ENCODE peak calls at places on chromosomes 7 and 10, in four cellular contexts. One of them, this sample, is unnamed.

GRCh38 chr7:31125171-31125570 is 73.1 kb downstream of the ADCYAP1R1 start:
- DNase-seq in GM12865: no peak
- DNase-seq in NCI-H1436: no peak
- DNase-seq in BJ: no peak
- DNase-seq in this sample: no peak

GRCh38 chr7:128880791-128881457 is 18.3 kb downstream of the ATP6V1F start:
- DNase-seq in GM12865: no peak
- DNase-seq in NCI-H1436: no peak
- DNase-seq in BJ: no peak
- DNase-seq in this sample: no peak

GRCh38 chr7:521221-522070 is 1.8 kb upstream of the PDGFA start:
- DNase-seq in GM12865: peak
- DNase-seq in NCI-H1436: no peak
- DNase-seq in BJ: no peak
- DNase-seq in this sample: no peak

GRCh38 chr7:99201027-99201426 is 6.9 kb downstream of the KPNA7 start:
- DNase-seq in GM12865: no peak
- DNase-seq in NCI-H1436: no peak
- DNase-seq in BJ: peak
- DNase-seq in this sample: no peak

GRCh38 chr10:18104223-18104872 is 35.9 kb upstream of the CACNB2 start:
- DNase-seq in GM12865: peak
- DNase-seq in NCI-H1436: no peak
- DNase-seq in BJ: no peak
- DNase-seq in this sample: no peak

GRCh38 chr10:13347235-13348156 is 597 bp downstream of the SEPHS1 start:
- DNase-seq in GM12865: peak
- DNase-seq in NCI-H1436: peak
- DNase-seq in BJ: no peak
- DNase-seq in this sample: peak

GRCh38 chr10:32054087-32054486 is 2.1 kb downstream of the KIF5B start:
- DNase-seq in GM12865: peak
- DNase-seq in NCI-H1436: no peak
- DNase-seq in BJ: no peak
- DNase-seq in this sample: no peak

GRCh38 chr7:151987748-151988529 is 31.7 kb downstream of the GALNTL5 start:
- DNase-seq in GM12865: no peak
- DNase-seq in NCI-H1436: no peak
- DNase-seq in BJ: no peak
- DNase-seq in this sample: no peak

GRCh38 chr10:103968441-103969391 is 1.8 kb downstream of the SLK start:
- DNase-seq in GM12865: no peak
- DNase-seq in NCI-H1436: no peak
- DNase-seq in BJ: no peak
- DNase-seq in this sample: no peak

GRCh38 chr7:112400141-112400540 is 50.1 kb upstream of the IFRD1 start:
- DNase-seq in GM12865: no peak
- DNase-seq in NCI-H1436: no peak
- DNase-seq in BJ: no peak
- DNase-seq in this sample: no peak

GRCh38 chr10:101495324-101495925 is 92.6 kb downstream of the POLL start:
- DNase-seq in GM12865: peak
- DNase-seq in NCI-H1436: peak
- DNase-seq in BJ: no peak
- DNase-seq in this sample: no peak

GRCh38 chr7:79774150-79774549 is 320.7 kb upstream of the MAGI2 start:
- DNase-seq in GM12865: no peak
- DNase-seq in NCI-H1436: no peak
- DNase-seq in BJ: no peak
- DNase-seq in this sample: no peak

GRCh38 chr10:53209941-53210611 is 437.5 kb upstream of the MBL2 start:
- DNase-seq in GM12865: peak
- DNase-seq in NCI-H1436: no peak
- DNase-seq in BJ: no peak
- DNase-seq in this sample: peak

GRCh38 chr10:21071001-21071673 is 174.0 kb upstream of the NEBL start:
- DNase-seq in GM12865: no peak
- DNase-seq in NCI-H1436: no peak
- DNase-seq in BJ: no peak
- DNase-seq in this sample: no peak

GRCh38 chr7:29332875-29333482 is 138.4 kb downstream of the CHN2 start:
- DNase-seq in GM12865: no peak
- DNase-seq in NCI-H1436: no peak
- DNase-seq in BJ: no peak
- DNase-seq in this sample: no peak

GRCh38 chr10:99551158-99551557 is 18.4 kb downstream of the NKX2-3 start:
- DNase-seq in GM12865: peak
- DNase-seq in NCI-H1436: peak
- DNase-seq in BJ: no peak
- DNase-seq in this sample: no peak

GRCh38 chr10:103095005-103095404 is 98.1 kb downstream of the NT5C2 start:
- DNase-seq in GM12865: no peak
- DNase-seq in NCI-H1436: no peak
- DNase-seq in BJ: no peak
- DNase-seq in this sample: no peak

GRCh38 chr7:93150200-93150835 is 2.1 kb upstream of the SAMD9L start:
- DNase-seq in GM12865: no peak
- DNase-seq in NCI-H1436: no peak
- DNase-seq in BJ: peak
- DNase-seq in this sample: no peak

GRCh38 chr7:116570306-116570705 is 45.5 kb downstream of the CAV1 start:
- DNase-seq in GM12865: no peak
- DNase-seq in NCI-H1436: no peak
- DNase-seq in BJ: no peak
- DNase-seq in this sample: no peak

GRCh38 chr7:95432606-95433005 is 2.2 kb downstream of the PON2 start:
- DNase-seq in GM12865: no peak
- DNase-seq in NCI-H1436: no peak
- DNase-seq in BJ: no peak
- DNase-seq in this sample: no peak

GRCh38 chr7:151304856-151305255 is 36.8 kb upstream of the NUB1 start:
- DNase-seq in GM12865: no peak
- DNase-seq in NCI-H1436: no peak
- DNase-seq in BJ: no peak
- DNase-seq in this sample: no peak

GRCh38 chr7:80563561-80564327 is 51.9 kb upstream of the GNAT3 start:
- DNase-seq in GM12865: no peak
- DNase-seq in NCI-H1436: no peak
- DNase-seq in BJ: no peak
- DNase-seq in this sample: no peak

GRCh38 chr7:140317597-140317996 is 80.7 kb downstream of the SLC37A3 start:
- DNase-seq in GM12865: no peak
- DNase-seq in NCI-H1436: no peak
- DNase-seq in BJ: no peak
- DNase-seq in this sample: no peak

GRCh38 chr7:65746398-65746669 is 126.5 kb upstream of the VKORC1L1 start:
- DNase-seq in GM12865: no peak
- DNase-seq in NCI-H1436: no peak
- DNase-seq in BJ: no peak
- DNase-seq in this sample: no peak

GRCh38 chr7:38630720-38631673 is at the start of gene AMPH:
- DNase-seq in GM12865: no peak
- DNase-seq in NCI-H1436: no peak
- DNase-seq in BJ: peak
- DNase-seq in this sample: no peak

GRCh38 chr7:73842248-73842895 is at the start of gene METTL27:
- DNase-seq in GM12865: peak
- DNase-seq in NCI-H1436: peak
- DNase-seq in BJ: no peak
- DNase-seq in this sample: peak